ENCODE peak calls at places on chromosomes 12 and 14, in eight cellular contexts. D is mucosa of gallbladder; Y is stimulated activated CD4-positive, alpha-beta T cell treated with anti-CD3 and anti-CD28 coated beads, Interleukin-1b, Interleukin-23, amount 100 ng/mL, for 1 hour; X is dermis microvascular lymphatic vessel endothelial cell; W is progenitor cell of endocrine pancreas; M is Calu3; L is left cardiac atrium; B is HCEC 1CT. Z is an unnamed sample.

GRCh38 chr14:63418020-63418419 is 99.3 kb upstream of the GPHB5 start:
- DNase-seq in W (no peak), Y (no peak), M (no peak), L (no peak), D (no peak), X (no peak), B (no peak), Z (no peak)

GRCh38 chr14:76309572-76310551 is 66.1 kb upstream of the ESRRB start:
- DNase-seq in X (no peak), D (no peak), M (no peak), L (peak), W (peak), Y (no peak), B (no peak), Z (no peak)

GRCh38 chr12:88945041-88945732 is 364.9 kb upstream of the KITLG start:
- DNase-seq in Y (no peak), W (no peak), D (no peak), L (no peak), X (no peak), B (no peak), M (no peak), Z (no peak)

GRCh38 chr14:28952707-28953106 is 186.1 kb downstream of the FOXG1 start:
- DNase-seq in X (no peak), M (no peak), W (no peak), Y (no peak), B (no peak), L (no peak), D (no peak), Z (no peak)

GRCh38 chr12:7588703-7589329 is 76.9 kb downstream of the APOBEC1 start:
- DNase-seq in L (peak), D (peak), Y (no peak), X (peak), B (peak), W (no peak), M (peak), Z (peak)

GRCh38 chr12:113306382-113306781 is 28.5 kb downstream of the SLC8B1 start:
- DNase-seq in L (no peak), X (no peak), W (no peak), Y (no peak), D (no peak), M (no peak), B (no peak), Z (peak)

GRCh38 chr12:30753233-30753632 is 1.5 kb downstream of the CAPRIN2 start:
- DNase-seq in X (peak), B (peak), D (no peak), M (peak), Y (no peak), L (no peak), W (no peak), Z (no peak)

GRCh38 chr12:123398918-123399617 is 15.1 kb downstream of the KMT5A start:
- DNase-seq in B (no peak), X (no peak), L (no peak), Y (no peak), W (no peak), M (no peak), D (no peak), Z (peak)

GRCh38 chr14:100609941-100610391 is 22.7 kb upstream of the BEGAIN start:
- DNase-seq in W (no peak), X (no peak), Y (no peak), B (no peak), M (no peak), D (no peak), L (no peak), Z (no peak)

GRCh38 chr14:54147285-54147684 is 190.7 kb upstream of the BMP4 start:
- DNase-seq in X (peak), L (no peak), D (peak), W (no peak), Y (no peak), B (no peak), M (no peak), Z (no peak)

GRCh38 chr14:81144811-81145598 is 75.8 kb downstream of the GTF2A1 start:
- DNase-seq in X (no peak), D (no peak), B (no peak), L (no peak), Y (no peak), W (no peak), M (no peak), Z (no peak)

GRCh38 chr12:124519741-124520140 is 47.7 kb downstream of the NCOR2 start:
- DNase-seq in B (no peak), L (no peak), D (no peak), W (no peak), Y (no peak), X (peak), M (no peak), Z (peak)

GRCh38 chr12:50314629-50315312 is 31.5 kb upstream of the LIMA1 start:
- DNase-seq in L (no peak), W (no peak), B (peak), D (no peak), Y (no peak), X (peak), M (peak), Z (peak)

GRCh38 chr12:98575013-98575412 is 18.5 kb upstream of the SLC25A3 start:
- DNase-seq in X (no peak), M (no peak), D (no peak), Y (no peak), L (no peak), W (no peak), B (no peak), Z (no peak)

GRCh38 chr14:68510201-68510600 is 282.7 kb downstream of the ZFP36L1 start:
- DNase-seq in B (no peak), X (no peak), M (no peak), W (no peak), L (peak), D (peak), Y (no peak), Z (no peak)

GRCh38 chr12:51622564-51622963 is 31.5 kb downstream of the SCN8A start:
- DNase-seq in B (peak), Y (no peak), X (no peak), L (no peak), M (no peak), W (no peak), D (no peak), Z (no peak)

GRCh38 chr14:23621932-23622495 is 14.2 kb upstream of the DHRS2 start:
- DNase-seq in L (no peak), W (no peak), Y (no peak), X (no peak), B (no peak), D (no peak), M (no peak), Z (no peak)

Z was measured in NCI-H524.